ENCODE peak calls at places on chromosomes 2 and 18, in nine cellular contexts. H, T, D, Y, N, R, I, K and G are unnamed samples.

GRCh38 chr2:98749053-98749450 is 18.1 kb upstream of the MGAT4A start:
- DNase-seq in H (no peak), T (no peak), D (no peak), Y (no peak), N (no peak), R (peak), I (no peak), K (no peak), G (no peak)

GRCh38 chr2:132547089-132547687 is 122.8 kb downstream of the LYPD1 start:
- DNase-seq in H (peak), T (peak), D (peak), Y (peak), N (peak), R (peak), I (peak), K (peak), G (no peak)

GRCh38 chr18:50879302-50880107 is 587 bp downstream of the ME2 start:
- DNase-seq in H (peak), T (no peak), D (no peak), Y (peak), N (no peak), R (peak), I (no peak), K (peak), G (no peak)

GRCh38 chr18:46133534-46133933 is 29.3 kb downstream of the HAUS1 start:
- DNase-seq in H (no peak), T (no peak), D (no peak), Y (no peak), N (no peak), R (no peak), I (no peak), K (no peak), G (no peak)

GRCh38 chr2:199228887-199229819 is 228.6 kb downstream of the SATB2 start:
- DNase-seq in H (no peak), T (no peak), D (no peak), Y (no peak), N (no peak), R (no peak), I (peak), K (no peak), G (no peak)

GRCh38 chr2:97965146-97965545 is 30.6 kb downstream of the TMEM131 start:
- DNase-seq in H (no peak), T (no peak), D (no peak), Y (no peak), N (no peak), R (peak), I (no peak), K (no peak), G (no peak)

GRCh38 chr2:137168564-137168963 is 403.2 kb downstream of the THSD7B start:
- DNase-seq in H (no peak), T (no peak), D (no peak), Y (peak), N (no peak), R (no peak), I (no peak), K (no peak), G (no peak)

GRCh38 chr2:229586012-229586411 is 128.3 kb downstream of the DNER start:
- DNase-seq in H (no peak), T (no peak), D (no peak), Y (no peak), N (peak), R (no peak), I (peak), K (no peak), G (no peak)

GRCh38 chr2:133241231-133241575 is 327.1 kb downstream of the NCKAP5 start:
- DNase-seq in H (no peak), T (no peak), D (no peak), Y (no peak), N (no peak), R (no peak), I (no peak), K (no peak), G (no peak)

GRCh38 chr2:135875491-135876065 is 665 bp downstream of the MCM6 start:
- DNase-seq in H (peak), T (peak), D (peak), Y (peak), N (no peak), R (peak), I (no peak), K (peak), G (no peak)

GRCh38 chr2:66446924-66447323 is 12.0 kb downstream of the MEIS1 start:
- DNase-seq in H (no peak), T (no peak), D (no peak), Y (no peak), N (no peak), R (no peak), I (no peak), K (no peak), G (no peak)

GRCh38 chr2:145731467-145731866 is 1211.5 kb upstream of the ZEB2 start:
- DNase-seq in H (no peak), T (no peak), D (no peak), Y (no peak), N (no peak), R (no peak), I (no peak), K (no peak), G (no peak)

GRCh38 chr2:231305221-231305620 is 90.3 kb upstream of the B3GNT7 start:
- DNase-seq in H (no peak), T (no peak), D (no peak), Y (no peak), N (no peak), R (no peak), I (no peak), K (no peak), G (no peak)

GRCh38 chr2:136185991-136186771 is 68.2 kb upstream of the CXCR4 start:
- DNase-seq in H (no peak), T (no peak), D (no peak), Y (no peak), N (no peak), R (no peak), I (no peak), K (no peak), G (peak)

GRCh38 chr2:217857624-217858506 is 144.9 kb downstream of the TNS1 start:
- DNase-seq in H (no peak), T (peak), D (no peak), Y (no peak), N (no peak), R (no peak), I (no peak), K (no peak), G (no peak)

GRCh38 chr2:67694464-67694863 is 297.3 kb downstream of the ETAA1 start:
- DNase-seq in H (no peak), T (no peak), D (no peak), Y (no peak), N (no peak), R (no peak), I (no peak), K (no peak), G (no peak)

GRCh38 chr2:120012771-120013568 is at the start of gene EPB41L5:
- DNase-seq in H (peak), T (peak), D (peak), Y (peak), N (peak), R (peak), I (peak), K (peak), G (peak)

GRCh38 chr2:98483257-98483861 is 38.7 kb downstream of the INPP4A start:
- DNase-seq in H (no peak), T (peak), D (no peak), Y (no peak), N (no peak), R (no peak), I (no peak), K (no peak), G (no peak)

GRCh38 chr18:47968006-47968676 is 37.7 kb upstream of the SMAD2 start:
- DNase-seq in H (peak), T (no peak), D (no peak), Y (no peak), N (no peak), R (no peak), I (no peak), K (no peak), G (no peak)

GRCh38 chr2:110650346-110650745 is 27.5 kb downstream of the BUB1 start:
- DNase-seq in H (no peak), T (no peak), D (no peak), Y (no peak), N (no peak), R (no peak), I (no peak), K (no peak), G (no peak)

GRCh38 chr2:42925742-42926437 is 133.5 kb upstream of the HAAO start:
- DNase-seq in H (peak), T (no peak), D (no peak), Y (no peak), N (no peak), R (no peak), I (no peak), K (peak), G (no peak)

GRCh38 chr2:241901500-241902351 is 32.2 kb downstream of the RTP5 start:
- DNase-seq in H (peak), T (no peak), D (peak), Y (no peak), N (no peak), R (no peak), I (no peak), K (peak), G (no peak)

GRCh38 chr2:67437132-67437531 is 40.0 kb downstream of the ETAA1 start:
- DNase-seq in H (no peak), T (no peak), D (no peak), Y (no peak), N (no peak), R (no peak), I (no peak), K (no peak), G (no peak)

GRCh38 chr2:171814883-171815282 is 79.2 kb downstream of the SLC25A12 start:
- DNase-seq in H (no peak), T (no peak), D (no peak), Y (no peak), N (no peak), R (no peak), I (no peak), K (no peak), G (no peak)

GRCh38 chr2:32479224-32479623 is 122.4 kb downstream of the BIRC6 start:
- DNase-seq in H (no peak), T (no peak), D (no peak), Y (no peak), N (no peak), R (no peak), I (no peak), K (no peak), G (no peak)

GRCh38 chr2:88129313-88129959 is 1.6 kb upstream of the FABP1 start:
- DNase-seq in H (no peak), T (no peak), D (no peak), Y (no peak), N (no peak), R (peak), I (no peak), K (no peak), G (peak)

GRCh38 chr2:28355521-28356094 is 37.0 kb upstream of the FOSL2 start:
- DNase-seq in H (peak), T (peak), D (no peak), Y (peak), N (no peak), R (no peak), I (no peak), K (no peak), G (no peak)

GRCh38 chr2:178419123-178419522 is 31.9 kb downstream of the PRKRA start:
- DNase-seq in H (no peak), T (no peak), D (no peak), Y (peak), N (no peak), R (no peak), I (no peak), K (peak), G (no peak)

GRCh38 chr2:147214900-147215299 is 629.9 kb upstream of the ACVR2A start:
- DNase-seq in H (no peak), T (no peak), D (no peak), Y (no peak), N (no peak), R (no peak), I (no peak), K (no peak), G (no peak)

GRCh38 chr18:44837491-44838185 is 156.9 kb downstream of the SETBP1 start:
- DNase-seq in H (no peak), T (no peak), D (no peak), Y (no peak), N (no peak), R (no peak), I (no peak), K (no peak), G (no peak)

GRCh38 chr18:44835555-44836156 is 155.0 kb downstream of the SETBP1 start:
- DNase-seq in H (no peak), T (peak), D (no peak), Y (no peak), N (no peak), R (no peak), I (no peak), K (no peak), G (no peak)

GRCh38 chr18:44830551-44830950 is 149.9 kb downstream of the SETBP1 start:
- DNase-seq in H (no peak), T (no peak), D (no peak), Y (no peak), N (no peak), R (no peak), I (no peak), K (no peak), G (no peak)

GRCh38 chr18:44839239-44839666 is 158.6 kb downstream of the SETBP1 start:
- DNase-seq in H (peak), T (peak), D (no peak), Y (peak), N (no peak), R (peak), I (no peak), K (peak), G (no peak)

DNA sequence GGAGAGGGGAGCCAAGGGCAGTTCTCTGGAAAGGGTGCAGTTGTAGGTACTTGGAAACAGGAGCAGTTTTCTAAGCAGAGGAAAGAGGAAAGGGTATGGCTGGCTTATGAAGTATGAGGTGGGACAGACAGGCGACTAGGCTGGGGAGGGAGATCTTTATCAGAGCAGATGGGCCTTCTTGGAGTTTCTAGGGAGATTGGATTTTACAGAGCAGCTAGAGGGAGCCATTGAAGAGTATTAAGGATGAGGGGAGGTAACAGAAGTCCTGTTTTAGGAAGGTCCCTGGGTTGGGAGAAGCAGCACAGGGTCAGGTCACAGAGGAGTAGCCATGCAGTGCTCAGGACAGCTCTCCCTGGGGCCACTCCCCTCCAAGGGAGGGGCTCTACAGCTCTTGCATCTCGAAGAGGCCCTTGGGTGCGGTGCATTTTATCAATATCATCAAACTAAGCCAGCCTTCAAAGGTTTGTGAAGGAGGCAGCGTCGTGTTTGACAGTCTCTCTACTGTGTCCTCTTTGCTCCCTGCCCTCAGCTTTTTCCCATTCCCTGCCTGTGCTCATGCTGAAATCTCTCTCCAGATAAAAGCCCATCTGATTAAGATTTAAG is 154.3 kb downstream of the SETBP1 start:
- DNase-seq in H (no peak), T (no peak), D (no peak), Y (no peak), N (no peak), R (no peak), I (no peak), K (no peak), G (no peak)
- TF ChIP-seq CTCF in H (no peak), T (no peak), D (no peak), Y (no peak), N (no peak), R (no peak), I (no peak), K (no peak), G (no peak)

GRCh38 chr2:173048901-173049661 is 26.6 kb upstream of the MAP3K20 start:
- DNase-seq in H (peak), T (peak), D (no peak), Y (peak), N (peak), R (peak), I (peak), K (peak), G (no peak)
- TF ChIP-seq POLR2AphosphoS5 in H (peak), T (peak), D (peak), Y (peak), N (peak), R (peak), I (peak), K (peak), G (no peak)

DNA sequence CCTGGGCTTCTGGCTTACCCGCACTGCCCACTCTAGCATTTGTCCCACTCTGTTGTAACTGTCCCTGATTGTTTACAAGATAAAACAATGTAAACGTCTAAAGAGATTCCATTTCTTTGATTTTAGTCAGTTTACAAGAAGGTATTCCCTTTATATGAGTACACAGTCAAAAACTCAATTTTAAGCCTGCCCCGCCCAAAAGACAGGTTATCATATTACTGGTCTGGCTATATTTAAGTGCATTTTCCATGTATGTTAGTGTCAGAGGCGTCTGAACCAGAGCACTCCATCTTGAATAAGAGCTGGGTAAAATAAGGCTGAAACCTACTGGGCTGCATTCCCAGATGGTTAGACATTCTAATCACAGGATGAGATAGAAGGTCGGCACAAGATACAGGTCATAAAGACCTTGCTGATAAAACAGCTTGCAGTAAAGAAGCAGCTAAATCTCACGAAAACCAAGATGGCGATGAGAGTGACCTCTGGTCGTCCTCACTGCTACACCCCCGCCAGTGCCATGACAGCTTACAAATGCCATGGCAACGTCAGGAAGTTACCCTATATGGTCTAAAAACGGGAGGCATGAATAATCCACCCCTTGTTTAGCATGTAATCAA is 15.0 kb downstream of the GPR45 start:
- DNase-seq in H (no peak), T (no peak), D (no peak), Y (no peak), N (no peak), R (no peak), I (no peak), K (no peak), G (no peak)
- TF ChIP-seq CTCF in H (no peak), T (no peak), D (no peak), Y (no peak), N (no peak), R (no peak), I (no peak), K (no peak), G (no peak)

GRCh38 chr18:77087391-77088141 is 45.0 kb downstream of the MBP start:
- DNase-seq in H (peak), T (peak), D (peak), Y (peak), N (no peak), R (peak), I (no peak), K (no peak), G (no peak)
- TF ChIP-seq POLR2AphosphoS5 in H (no peak), T (no peak), D (no peak), Y (no peak), N (no peak), R (no peak), I (no peak), K (no peak), G (peak)

GRCh38 chr2:99819766-99820165 is 322.6 kb downstream of the AFF3 start:
- DNase-seq in H (no peak), T (no peak), D (no peak), Y (peak), N (no peak), R (no peak), I (no peak), K (no peak), G (no peak)

GRCh38 chr2:99822487-99823218 is 319.7 kb downstream of the AFF3 start:
- DNase-seq in H (no peak), T (no peak), D (no peak), Y (no peak), N (no peak), R (no peak), I (no peak), K (no peak), G (no peak)

GRCh38 chr2:99821572-99822369 is 320.6 kb downstream of the AFF3 start:
- DNase-seq in H (no peak), T (no peak), D (no peak), Y (peak), N (no peak), R (no peak), I (peak), K (no peak), G (no peak)

GRCh38 chr2:99818842-99819241 is 323.5 kb downstream of the AFF3 start:
- DNase-seq in H (no peak), T (no peak), D (no peak), Y (peak), N (peak), R (no peak), I (no peak), K (no peak), G (no peak)

DNA sequence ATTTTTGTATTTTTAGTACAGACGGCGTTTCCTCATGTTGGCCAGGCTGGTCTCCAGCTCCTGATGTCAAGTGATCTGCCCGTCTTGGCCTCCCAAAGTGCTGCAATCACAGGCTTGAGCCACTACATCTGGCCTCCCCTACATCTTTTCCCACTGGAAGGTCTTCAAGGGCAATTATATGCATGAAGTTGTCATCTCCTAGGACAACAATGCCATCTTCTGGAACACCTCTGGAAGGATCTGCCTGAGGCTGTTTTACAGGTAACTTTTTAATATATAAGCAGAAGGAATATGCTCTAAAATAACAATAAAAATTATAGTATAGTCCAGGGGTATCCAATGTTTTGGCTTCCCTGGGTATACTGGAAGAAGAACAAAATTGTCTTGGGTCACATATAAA is 321.4 kb downstream of the AFF3 start:
- DNase-seq in H (no peak), T (no peak), D (no peak), Y (no peak), N (peak), R (no peak), I (no peak), K (no peak), G (no peak)
- TF ChIP-seq CTCF in H (no peak), T (no peak), D (no peak), Y (no peak), N (peak), R (no peak), I (no peak), K (no peak), G (no peak)